ENCODE peak calls at places on chromosome 15, in six cellular contexts. F is stimulated activated CD8-positive, alpha-beta memory T cell treated with anti-CD3 and anti-CD28 coated beads, Interleukin-12 subunit alpha, Interleukin-12 subunit beta, amount 100 ng/mL, for 1 hour; U is WERI-Rb-1; D is EH; S is nephron progenitor cell; X is amygdala. C is an unnamed sample.

GRCh38 chr15:100211855-100212850 is 129.6 kb downstream of the ADAMTS17 start:
- DNase-seq in F (no peak), U (no peak), D (no peak), S (peak), X (no peak), C (no peak)

GRCh38 chr15:69729167-69729748 is 276.6 kb downstream of the RPLP1 start:
- DNase-seq in F (peak), U (peak), D (peak), S (peak), X (no peak), C (no peak)

GRCh38 chr15:65069179-65069578 is 1.4 kb upstream of the RASL12 start:
- DNase-seq in F (no peak), U (no peak), D (peak), S (no peak), X (no peak), C (no peak)

GRCh38 chr15:64131547-64131946 is 20.0 kb upstream of the SNX22 start:
- DNase-seq in F (no peak), U (no peak), D (no peak), S (no peak), X (no peak), C (no peak)

GRCh38 chr15:77898811-77899730 is 178.4 kb downstream of the TBC1D2B start:
- DNase-seq in F (no peak), U (no peak), D (no peak), S (no peak), X (no peak), C (no peak)

GRCh38 chr15:60651155-60651554 is 172.2 kb upstream of the ICE2 start:
- DNase-seq in F (no peak), U (no peak), D (no peak), S (no peak), X (no peak), C (no peak)

GRCh38 chr15:48645558-48646330 is at the start of gene FBN1:
- DNase-seq in F (no peak), U (peak), D (peak), S (peak), X (peak), C (peak)

GRCh38 chr15:101641894-101642293 is 10.3 kb downstream of the TM2D3 start:
- DNase-seq in F (no peak), U (no peak), D (peak), S (no peak), X (no peak), C (no peak)

GRCh38 chr15:87477759-87478687 is 778.5 kb downstream of the NTRK3 start:
- DNase-seq in F (no peak), U (no peak), D (peak), S (no peak), X (peak), C (peak)

GRCh38 chr15:78997981-78998499 is 53.2 kb upstream of the CTSH start:
- DNase-seq in F (no peak), U (no peak), D (no peak), S (no peak), X (no peak), C (no peak)

GRCh38 chr15:55799287-55800212 is 56.6 kb upstream of the PRTG start:
- DNase-seq in F (no peak), U (peak), D (peak), S (peak), X (no peak), C (no peak)

GRCh38 chr15:39239562-39239961 is 341.3 kb upstream of the THBS1 start:
- DNase-seq in F (no peak), U (no peak), D (peak), S (no peak), X (no peak), C (no peak)

GRCh38 chr15:27899583-27900295 is 199.4 kb downstream of the OCA2 start:
- DNase-seq in F (no peak), U (no peak), D (no peak), S (no peak), X (no peak), C (no peak)

GRCh38 chr15:33722005-33722672 is 246.2 kb upstream of the CHRM5 start:
- DNase-seq in F (no peak), U (peak), D (peak), S (no peak), X (no peak), C (no peak)

C was measured in head of caudate nucleus.